ENCODE peak calls at places on chromosomes 13 and 19, in seven cellular contexts. F is neuronal stem cell, Z is IMR-90, I is astrocyte, D is neural progenitor cell, V is H9, C is PC-3. E is an unnamed sample.

GRCh38 chr19:51075998-51076397 is 6.7 kb downstream of the KLK14 start:
- DNase-seq in F (no peak), Z (no peak), I (no peak), D (no peak), V (no peak), C (peak), E (no peak)

GRCh38 chr13:59303433-59303832 is 860.3 kb downstream of the DIAPH3 start:
- DNase-seq in F (no peak), Z (no peak), I (peak), D (no peak), V (no peak), C (no peak), E (no peak)

GRCh38 chr19:38685666-38686529 is 38.4 kb downstream of the ACTN4 start:
- DNase-seq in F (no peak), Z (peak), I (peak), D (peak), V (peak), C (peak), E (peak)

GRCh38 chr13:109748677-109749076 is 37.7 kb downstream of the IRS2 start:
- DNase-seq in F (no peak), Z (no peak), I (no peak), D (no peak), V (no peak), C (no peak), E (no peak)

GRCh38 chr19:47848871-47849473 is 10.1 kb upstream of the TPRX2 start:
- DNase-seq in F (peak), Z (no peak), I (no peak), D (peak), V (peak), C (no peak), E (peak)

GRCh38 chr19:47765522-47766358 is 12.8 kb upstream of the SELENOW start:
- DNase-seq in F (no peak), Z (peak), I (no peak), D (peak), V (peak), C (peak), E (peak)

GRCh38 chr19:903266-903797 is 9.7 kb downstream of the R3HDM4 start:
- DNase-seq in F (no peak), Z (peak), I (peak), D (peak), V (no peak), C (no peak), E (no peak)

GRCh38 chr19:50821622-50822021 is 2.0 kb downstream of the KLK1 start:
- DNase-seq in F (no peak), Z (no peak), I (no peak), D (no peak), V (no peak), C (no peak), E (no peak)

GRCh38 chr13:98466634-98467236 is 110.2 kb downstream of the STK24 start:
- DNase-seq in F (no peak), Z (peak), I (no peak), D (peak), V (peak), C (peak), E (peak)

GRCh38 chr13:44759723-44760360 is 183.7 kb upstream of the TSC22D1 start:
- DNase-seq in F (no peak), Z (peak), I (peak), D (no peak), V (no peak), C (peak), E (no peak)

GRCh38 chr19:9128171-9128570 is 1.4 kb upstream of the OR7G3 start:
- DNase-seq in F (no peak), Z (peak), I (no peak), D (no peak), V (no peak), C (peak), E (peak)

GRCh38 chr19:19040417-19040816 is 7.0 kb downstream of the ARMC6 start:
- DNase-seq in F (no peak), Z (peak), I (peak), D (no peak), V (no peak), C (peak), E (peak)

GRCh38 chr19:40279120-40279551 is 6.0 kb downstream of the AKT2 start:
- DNase-seq in F (no peak), Z (peak), I (peak), D (no peak), V (no peak), C (no peak), E (peak)

GRCh38 chr19:29927944-29928669 is 13.9 kb upstream of the URI1 start:
- DNase-seq in F (no peak), Z (no peak), I (no peak), D (peak), V (peak), C (no peak), E (no peak)

GRCh38 chr19:8096071-8096470 is 43.5 kb downstream of the CCL25 start:
- DNase-seq in F (no peak), Z (no peak), I (no peak), D (no peak), V (no peak), C (peak), E (no peak)

GRCh38 chr13:111140562-111141105 is 25.5 kb downstream of the ARHGEF7 start:
- DNase-seq in F (no peak), Z (no peak), I (no peak), D (no peak), V (no peak), C (no peak), E (no peak)

GRCh38 chr19:42092350-42092749 is 16.4 kb downstream of the ZNF574 start:
- DNase-seq in F (no peak), Z (no peak), I (no peak), D (no peak), V (peak), C (peak), E (peak)

GRCh38 chr13:19185865-19186645 is 4.4 kb upstream of the TUBA3C start:
- DNase-seq in F (no peak), Z (no peak), I (no peak), D (no peak), V (no peak), C (no peak), E (no peak)

GRCh38 chr19:38713227-38713649 is 31.0 kb downstream of the CAPN12 start:
- DNase-seq in F (no peak), Z (peak), I (no peak), D (no peak), V (no peak), C (no peak), E (no peak)

GRCh38 chr19:34838753-34839431 is 65.9 kb upstream of the ZNF599 start:
- DNase-seq in F (peak), Z (no peak), I (no peak), D (peak), V (peak), C (no peak), E (peak)

GRCh38 chr19:58364127-58364526 is 1.6 kb upstream of the ZNF497 start:
- DNase-seq in F (no peak), Z (no peak), I (no peak), D (no peak), V (no peak), C (no peak), E (no peak)

GRCh38 chr13:46844431-46844830 is 47.5 kb upstream of the ESD start:
- DNase-seq in F (no peak), Z (peak), I (no peak), D (no peak), V (no peak), C (peak), E (no peak)

GRCh38 chr19:46945668-46946067 is 74.0 kb upstream of the NPAS1 start:
- DNase-seq in F (no peak), Z (no peak), I (no peak), D (no peak), V (no peak), C (no peak), E (peak)

GRCh38 chr19:17376935-17377600 is at the start of gene PLVAP:
- DNase-seq in F (no peak), Z (no peak), I (no peak), D (no peak), V (no peak), C (no peak), E (no peak)

GRCh38 chr19:17455711-17456123 is 5.0 kb downstream of the NXNL1 start:
- DNase-seq in F (no peak), Z (no peak), I (no peak), D (peak), V (peak), C (no peak), E (peak)

GRCh38 chr13:79185580-79185979 is 220.5 kb downstream of the RBM26 start:
- DNase-seq in F (no peak), Z (no peak), I (no peak), D (no peak), V (no peak), C (no peak), E (no peak)

GRCh38 chr19:50556236-50557008 is 11.8 kb downstream of the LRRC4B start:
- DNase-seq in F (peak), Z (peak), I (peak), D (peak), V (peak), C (peak), E (peak)

GRCh38 chr13:45750566-45750965 is 48.4 kb downstream of the CBY2 start:
- DNase-seq in F (no peak), Z (no peak), I (no peak), D (no peak), V (no peak), C (no peak), E (no peak)

DNA sequence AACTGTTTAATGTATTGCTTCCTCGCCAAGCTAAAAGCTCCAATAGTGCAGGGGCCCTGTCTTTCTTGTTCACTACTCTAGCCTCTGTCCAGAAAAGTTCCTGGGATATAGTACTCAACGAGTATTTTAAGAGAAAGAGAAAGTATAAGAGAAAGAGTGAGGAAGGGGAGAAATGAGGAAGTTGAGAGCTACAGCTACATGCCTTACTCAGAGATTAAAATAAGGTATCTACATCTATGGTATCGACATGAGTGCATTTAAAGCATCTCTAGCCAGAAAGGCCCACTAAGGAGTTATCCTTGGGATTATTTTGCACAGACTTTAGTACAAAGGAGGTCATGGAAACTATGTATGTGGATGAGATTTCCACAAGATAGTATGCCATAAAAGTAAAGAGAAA is 28.5 kb downstream of the MYCBP2 start:
- DNase-seq in F (no peak), Z (no peak), I (no peak), D (no peak), V (no peak), C (no peak), E (no peak)
- H3K4me2 ChIP-seq in F (no peak), Z (peak), I (no peak), D (no peak), V (no peak), C (no peak), E (no peak)

GRCh38 chr19:36256064-36256463 is 41.2 kb downstream of the ZNF146 start:
- DNase-seq in F (no peak), Z (no peak), I (no peak), D (no peak), V (no peak), C (no peak), E (no peak)

GRCh38 chr19:36256853-36257511 is 42.1 kb downstream of the ZNF146 start:
- DNase-seq in F (no peak), Z (no peak), I (no peak), D (no peak), V (no peak), C (no peak), E (no peak)

GRCh38 chr19:36259211-36259610 is 44.3 kb downstream of the ZNF146 start:
- DNase-seq in F (no peak), Z (no peak), I (no peak), D (no peak), V (no peak), C (no peak), E (no peak)

GRCh38 chr19:36257512-36257876 is 42.6 kb downstream of the ZNF146 start:
- DNase-seq in F (no peak), Z (no peak), I (no peak), D (no peak), V (no peak), C (no peak), E (peak)

GRCh38 chr19:36258028-36258875 is 43.3 kb downstream of the ZNF146 start:
- DNase-seq in F (no peak), Z (no peak), I (no peak), D (no peak), V (no peak), C (no peak), E (no peak)
- H3K4me2 ChIP-seq in F (no peak), Z (no peak), I (no peak), D (no peak), V (peak), C (no peak), E (no peak)

DNA sequence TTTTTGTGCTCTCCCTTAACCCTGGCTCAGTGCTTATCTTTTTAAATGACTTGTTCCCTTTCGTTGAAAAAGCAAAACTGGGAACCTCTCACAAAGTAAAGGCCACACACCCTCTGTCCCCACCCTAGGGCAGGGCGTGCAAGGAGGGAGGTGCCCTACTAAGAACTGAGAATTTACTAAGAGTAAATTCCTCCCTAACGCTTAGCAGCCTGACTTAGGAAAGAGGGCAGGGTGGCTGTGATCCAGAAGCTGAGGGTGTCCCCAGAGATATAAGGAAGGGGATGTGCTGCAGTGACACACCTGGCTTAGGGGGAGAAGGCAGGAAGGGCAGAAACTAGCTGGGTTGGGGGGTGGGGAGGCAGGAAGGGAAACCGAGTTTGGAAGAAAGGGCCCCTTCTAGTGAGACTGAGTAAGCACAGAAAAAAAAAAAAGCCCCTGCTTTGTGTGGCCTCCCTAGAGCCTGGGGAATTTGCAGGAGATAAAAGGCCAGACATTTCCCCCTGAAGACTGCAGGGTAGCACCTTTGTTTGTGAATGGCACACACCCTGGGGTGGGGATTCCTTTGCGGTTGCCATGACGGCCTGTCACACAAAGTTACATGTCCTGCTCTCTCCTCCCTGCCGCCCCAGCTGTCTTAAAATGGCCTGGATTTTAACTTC is 435.1 kb downstream of the EFNB2 start:
- DNase-seq in F (peak), Z (no peak), I (no peak), D (peak), V (peak), C (peak), E (no peak)
- H3K4me2 ChIP-seq in F (peak), Z (no peak), I (peak), D (peak), V (peak), C (peak), E (no peak)

DNA sequence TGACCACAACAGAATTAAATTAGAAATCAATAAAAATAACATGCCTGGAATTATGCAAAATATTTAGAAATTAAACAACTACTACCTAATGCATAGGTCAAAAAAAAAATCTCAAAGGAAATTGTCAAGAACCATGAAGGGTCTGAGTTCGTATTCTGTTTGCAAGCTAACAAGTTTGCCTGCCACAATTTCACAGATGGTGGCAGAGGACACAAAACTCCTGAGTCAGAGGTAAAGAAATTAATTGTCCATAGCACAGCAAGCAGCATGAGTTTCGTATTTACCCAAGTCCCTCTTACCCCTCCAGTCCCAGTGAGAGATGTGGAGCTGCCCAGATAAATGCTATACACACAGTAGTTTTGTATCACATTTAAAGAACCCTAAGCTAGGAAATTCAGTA is 675.9 kb downstream of the UQCRFS1 start:
- DNase-seq in F (no peak), Z (no peak), I (no peak), D (no peak), V (no peak), C (no peak), E (no peak)
- H3K4me2 ChIP-seq in F (no peak), Z (no peak), I (no peak), D (no peak), V (no peak), C (no peak), E (no peak)

GRCh38 chr13:42971670-42972355 is 20.2 kb downstream of the EPSTI1 start:
- DNase-seq in F (no peak), Z (peak), I (no peak), D (no peak), V (no peak), C (no peak), E (peak)

GRCh38 chr13:42969558-42970172 is 22.4 kb downstream of the EPSTI1 start:
- DNase-seq in F (peak), Z (peak), I (peak), D (peak), V (peak), C (peak), E (peak)

GRCh38 chr13:42973581-42973980 is 18.5 kb downstream of the EPSTI1 start:
- DNase-seq in F (no peak), Z (no peak), I (no peak), D (no peak), V (no peak), C (no peak), E (no peak)

GRCh38 chr13:42968906-42969305 is 23.1 kb downstream of the EPSTI1 start:
- DNase-seq in F (no peak), Z (no peak), I (no peak), D (no peak), V (peak), C (peak), E (no peak)

GRCh38 chr13:42970824-42971669 is 21.0 kb downstream of the EPSTI1 start:
- DNase-seq in F (peak), Z (peak), I (peak), D (peak), V (peak), C (peak), E (peak)
- H3K4me2 ChIP-seq in F (no peak), Z (no peak), I (no peak), D (no peak), V (no peak), C (no peak), E (peak)

GRCh38 chr13:49539746-49540145 is 44.0 kb downstream of the PHF11 start:
- DNase-seq in F (no peak), Z (no peak), I (no peak), D (no peak), V (no peak), C (no peak), E (no peak)
- H3K4me2 ChIP-seq in F (no peak), Z (no peak), I (peak), D (no peak), V (no peak), C (no peak), E (no peak)